ENCODE peak calls at places on chromosome 19, in six cellular contexts. Y, V, T, Z, L and H are unnamed samples.
A peak's percentile ranks its signal among the peaks of the same experiment; 100 is the strongest.

GRCh38 chr19:38773469-38774177 is at the start of gene LGALS7:
- DNase-seq in Y (no peak), V (no peak), T (no peak), Z (no peak), L (no peak), H (no peak)

GRCh38 chr19:4060621-4061177 is 6.0 kb downstream of the ZBTB7A start:
- DNase-seq in Y (no peak), V (no peak), T (no peak), Z (no peak), L (no peak), H (no peak)

GRCh38 chr19:53294786-53295441 is 27.4 kb upstream of the VN1R4 start:
- DNase-seq in Y (no peak), V (no peak), T (peak; percentile 1), Z (no peak), L (no peak), H (peak; percentile 78)

GRCh38 chr19:4866595-4867424 is 657 bp downstream of the PLIN3 start:
- DNase-seq in Y (peak; percentile 47), V (peak; percentile 28), T (peak; percentile 66), Z (peak; percentile 48), L (no peak), H (peak; percentile 59)

GRCh38 chr19:2416321-2417097 is 10.9 kb downstream of the TIMM13 start:
- DNase-seq in Y (no peak), V (no peak), T (no peak), Z (no peak), L (no peak), H (no peak)

GRCh38 chr19:3471954-3472655 is 8.2 kb downstream of the SMIM24 start:
- DNase-seq in Y (no peak), V (no peak), T (peak; percentile 32), Z (peak; percentile 34), L (no peak), H (no peak)

GRCh38 chr19:39307822-39308530 is 11.8 kb downstream of the IFNL1 start:
- DNase-seq in Y (no peak), V (no peak), T (no peak), Z (no peak), L (no peak), H (peak; percentile 67)

GRCh38 chr19:51704601-51705000 is 11.5 kb downstream of the SPACA6 start:
- DNase-seq in Y (no peak), V (no peak), T (no peak), Z (no peak), L (no peak), H (no peak)

GRCh38 chr19:48900477-48901452 is 653 bp downstream of the NUCB1 start:
- DNase-seq in Y (no peak), V (peak; percentile 35), T (peak; percentile 32), Z (no peak), L (no peak), H (no peak)

GRCh38 chr19:31119951-31120690 is 229.1 kb downstream of the TSHZ3 start:
- DNase-seq in Y (no peak), V (no peak), T (no peak), Z (no peak), L (no peak), H (no peak)

GRCh38 chr19:29528946-29529645 is 3.3 kb downstream of the VSTM2B start:
- DNase-seq in Y (peak; percentile 26), V (no peak), T (no peak), Z (no peak), L (no peak), H (peak; percentile 47)

GRCh38 chr19:46461537-46461936 is 9.8 kb downstream of the PNMA8A start:
- DNase-seq in Y (no peak), V (no peak), T (no peak), Z (no peak), L (no peak), H (no peak)

GRCh38 chr19:40144151-40144550 is 47.1 kb upstream of the MAP3K10 start:
- DNase-seq in Y (no peak), V (no peak), T (no peak), Z (no peak), L (no peak), H (no peak)

GRCh38 chr19:48558018-48558684 is 6.2 kb downstream of the SULT2B1 start:
- DNase-seq in Y (no peak), V (peak; percentile 40), T (peak; percentile 68), Z (peak; percentile 98), L (no peak), H (peak; percentile 77)

GRCh38 chr19:19434483-19435045 is 29.1 kb downstream of the GATAD2A start:
- DNase-seq in Y (no peak), V (peak; percentile 39), T (no peak), Z (no peak), L (no peak), H (no peak)

GRCh38 chr19:10421981-10422461 is 1.7 kb downstream of the PDE4A start:
- DNase-seq in Y (no peak), V (no peak), T (no peak), Z (no peak), L (no peak), H (no peak)

GRCh38 chr19:7869910-7870511 is 4.2 kb downstream of the PRR36 start:
- DNase-seq in Y (peak; percentile 81), V (peak; percentile 8), T (peak; percentile 63), Z (peak; percentile 67), L (peak; percentile 84), H (peak; percentile 97)

GRCh38 chr19:7870571-7871279 is 3.5 kb downstream of the PRR36 start:
- DNase-seq in Y (peak; percentile 85), V (no peak), T (peak; percentile 56), Z (peak; percentile 69), L (peak; percentile 82), H (peak; percentile 98)

GRCh38 chr19:7871280-7871529 is 3.0 kb downstream of the PRR36 start:
- DNase-seq in Y (no peak), V (no peak), T (no peak), Z (no peak), L (no peak), H (no peak)

GRCh38 chr19:7872306-7873204 is 1.6 kb downstream of the PRR36 start:
- DNase-seq in Y (no peak), V (no peak), T (no peak), Z (no peak), L (no peak), H (no peak)

DNA sequence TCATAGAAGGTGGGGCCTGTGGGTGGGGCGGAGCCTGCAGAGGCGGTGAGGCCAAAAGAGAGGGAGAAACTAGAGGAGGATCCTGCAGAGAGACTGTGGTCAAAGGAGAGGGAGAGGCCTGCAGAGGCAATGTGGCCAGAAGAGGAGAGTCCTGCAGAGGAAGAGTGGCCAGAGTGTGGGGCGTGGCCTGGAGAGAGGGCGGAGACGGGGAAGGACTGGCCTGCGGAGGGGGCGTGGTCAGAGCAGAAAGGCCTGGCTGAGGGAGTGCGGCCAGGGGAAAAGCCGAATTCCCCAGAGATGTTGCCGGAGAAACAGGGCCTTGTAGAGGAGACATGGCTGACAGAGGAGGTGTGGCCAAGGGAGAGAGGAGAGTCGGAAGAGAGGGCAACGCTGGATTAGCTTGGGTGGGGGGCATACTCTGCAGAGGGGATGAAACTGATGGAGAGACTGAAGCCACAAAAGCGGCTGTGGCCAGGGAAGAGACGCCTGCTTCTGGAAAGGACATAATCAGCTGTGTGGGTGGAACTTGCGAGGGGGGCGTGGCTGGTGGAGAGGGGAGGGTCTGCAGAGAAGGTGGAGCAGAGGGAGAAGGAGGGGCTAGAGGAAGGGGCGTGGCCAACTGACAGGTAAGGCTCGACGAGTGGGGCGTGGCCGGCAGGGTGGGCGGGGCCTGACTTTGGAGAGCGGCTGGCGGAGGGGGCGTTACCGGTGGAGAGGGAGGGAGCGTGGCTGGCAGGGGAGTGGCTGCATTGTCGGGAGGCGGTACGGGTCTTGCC is 2.5 kb downstream of the PRR36 start:
- DNase-seq in Y (peak; percentile 97), V (peak; percentile 85), T (peak; percentile 96), Z (peak; percentile 97), L (peak; percentile 96), H (peak; percentile 99)
- H3K14ac ChIP-seq in Y (no peak overlapping the region), V (no peak overlapping the region), T (peak overlapping the region; percentile 49), Z (no peak overlapping the region), L (no peak overlapping the region), H (no peak overlapping the region)

GRCh38 chr19:925912-926594 is at the start of gene ARID3A:
- DNase-seq in Y (no peak), V (no peak), T (no peak), Z (no peak), L (no peak), H (peak; percentile 71)
- H3K14ac ChIP-seq in Y (peak within 1 kb of the TSS; percentile 75), V (peak within 1 kb of the TSS; percentile 65), T (peak within 1 kb of the TSS; percentile 73), Z (peak within 1 kb of the TSS; percentile 100), L (no peak within 1 kb of the TSS), H (peak within 1 kb of the TSS; percentile 73)

DNA sequence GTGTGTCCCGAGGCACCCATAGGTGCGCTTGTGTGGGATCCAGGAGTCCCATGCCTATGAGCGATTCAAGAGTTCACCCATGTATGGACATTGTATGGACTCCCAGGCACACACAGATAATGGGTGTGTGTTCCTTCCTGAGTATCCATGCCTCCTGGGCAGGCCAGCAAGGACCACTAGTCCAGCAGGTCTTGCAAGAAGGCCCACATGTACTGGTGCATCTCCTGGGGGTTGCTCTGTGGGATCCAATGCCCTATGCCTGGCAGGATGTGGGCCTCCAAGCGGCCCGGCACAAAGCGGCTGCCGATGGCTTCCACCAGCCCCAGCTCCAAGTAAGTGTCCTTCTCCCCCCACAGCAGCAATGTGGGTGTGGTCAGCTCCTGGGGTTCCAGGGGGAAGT is 5.0 kb downstream of the EPHX3 start:
- DNase-seq in Y (no peak), V (no peak), T (no peak), Z (peak; percentile 79), L (no peak), H (no peak)
- H3K14ac ChIP-seq in Y (no peak overlapping the region), V (no peak overlapping the region), T (no peak overlapping the region), Z (no peak overlapping the region), L (no peak overlapping the region), H (no peak overlapping the region)

GRCh38 chr19:34480491-34480890 is 1.1 kb upstream of the WTIP start:
- DNase-seq in Y (no peak), V (no peak), T (no peak), Z (no peak), L (no peak), H (no peak)

GRCh38 chr19:34479396-34479795 is 2.2 kb upstream of the WTIP start:
- DNase-seq in Y (no peak), V (no peak), T (no peak), Z (no peak), L (no peak), H (no peak)

GRCh38 chr19:34481861-34482379 is 362 bp downstream of the WTIP start:
- DNase-seq in Y (no peak), V (no peak), T (peak; percentile 63), Z (peak; percentile 52), L (no peak), H (no peak)

GRCh38 chr19:34482380-34483250 is 1.1 kb downstream of the WTIP start:
- DNase-seq in Y (no peak), V (peak; percentile 37), T (peak; percentile 54), Z (peak; percentile 43), L (no peak), H (no peak)

DNA sequence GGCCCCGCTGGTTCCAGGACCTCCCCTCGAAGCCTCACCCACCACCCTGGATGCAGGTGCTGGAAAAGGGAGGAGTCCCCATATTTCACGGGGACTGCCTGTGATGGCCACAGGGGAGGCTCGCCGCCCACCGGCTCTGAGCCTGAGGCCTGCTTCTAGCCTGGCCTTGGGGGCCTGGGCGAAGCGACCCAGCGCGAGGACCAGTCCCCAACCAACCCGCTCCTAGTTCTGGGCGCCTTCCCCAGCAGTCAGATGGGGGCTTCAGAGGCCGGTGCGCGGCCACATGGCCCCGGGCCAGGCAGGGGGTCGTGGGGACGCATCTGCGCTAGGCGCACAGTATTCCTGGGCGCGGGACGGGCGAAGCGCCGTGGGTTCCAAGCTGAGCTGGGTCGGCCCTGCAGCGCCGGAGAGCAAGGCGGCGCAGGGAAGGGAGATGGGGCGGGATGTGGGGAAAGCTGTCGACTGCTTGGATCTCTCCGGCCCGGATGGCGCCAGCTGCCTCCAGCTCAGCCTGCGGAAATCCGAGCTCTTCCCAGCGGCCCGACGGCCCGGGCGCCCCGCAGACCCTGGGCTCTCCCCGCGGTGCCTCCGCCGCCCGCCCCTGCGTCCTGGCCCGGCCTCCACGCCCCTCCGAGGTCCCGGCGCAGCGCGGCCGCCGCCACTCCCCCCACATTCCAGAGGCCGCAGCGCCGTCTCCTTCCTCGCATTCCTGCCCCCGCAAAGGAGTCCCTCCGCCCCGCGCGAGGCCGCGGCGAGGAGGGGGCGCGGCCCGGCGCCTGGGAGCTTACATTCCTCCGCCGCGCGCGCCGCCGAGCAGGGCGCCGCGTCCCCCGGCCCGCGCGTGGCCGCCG is at the start of gene WTIP:
- DNase-seq in Y (peak; percentile 89), V (peak; percentile 88), T (peak; percentile 87), Z (peak; percentile 72), L (no peak), H (peak; percentile 74)
- H3K14ac ChIP-seq in Y (peak within 1 kb of the TSS; percentile 82), V (peak within 1 kb of the TSS; percentile 74), T (peak within 1 kb of the TSS; percentile 98), Z (peak within 1 kb of the TSS; percentile 91), L (no peak within 1 kb of the TSS), H (peak within 1 kb of the TSS; percentile 74)